ENCODE peak calls at places on chromosomes 4 and X, in eight cellular contexts. One of them, this sample, is unnamed.

GRCh38 chr4:26331380-26331945 is 10.6 kb downstream of the RBPJ start:
- DNase-seq in AG10803: no peak
- DNase-seq in amygdala: no peak
- DNase-seq in ovary: no peak
- DNase-seq in NCI-H1417 treated with DMSO at 0.1 percent for 48 hours: no peak
- DNase-seq in HuH-7: no peak
- DNase-seq in activated CD8-positive, alpha-beta T cell treated with anti-CD3 and anti-CD28 coated beads, Interleukin-2, amount 10 ng/mL, durations not matched to agents 7 days and 5 days: no peak
- DNase-seq in frontal cortex: no peak
- DNase-seq in this sample: no peak

GRCh38 chr4:24896977-24897376 is 15.9 kb downstream of the CCDC149 start:
- DNase-seq in AG10803: no peak
- DNase-seq in amygdala: no peak
- DNase-seq in ovary: no peak
- DNase-seq in NCI-H1417 treated with DMSO at 0.1 percent for 48 hours: no peak
- DNase-seq in HuH-7: no peak
- DNase-seq in activated CD8-positive, alpha-beta T cell treated with anti-CD3 and anti-CD28 coated beads, Interleukin-2, amount 10 ng/mL, durations not matched to agents 7 days and 5 days: no peak
- DNase-seq in frontal cortex: no peak
- DNase-seq in this sample: no peak

GRCh38 chrX:10769696-10770619 is 149.6 kb upstream of the MID1 start:
- DNase-seq in AG10803: peak; percentile 39
- DNase-seq in amygdala: no peak
- DNase-seq in ovary: peak; percentile 19
- DNase-seq in NCI-H1417 treated with DMSO at 0.1 percent for 48 hours: peak; percentile 60
- DNase-seq in HuH-7: no peak
- DNase-seq in activated CD8-positive, alpha-beta T cell treated with anti-CD3 and anti-CD28 coated beads, Interleukin-2, amount 10 ng/mL, durations not matched to agents 7 days and 5 days: no peak
- DNase-seq in frontal cortex: no peak
- DNase-seq in this sample: peak; percentile 78

GRCh38 chr4:159169903-159170302 is 67.0 kb downstream of the RAPGEF2 start:
- DNase-seq in AG10803: no peak
- DNase-seq in amygdala: no peak
- DNase-seq in ovary: no peak
- DNase-seq in NCI-H1417 treated with DMSO at 0.1 percent for 48 hours: no peak
- DNase-seq in HuH-7: no peak
- DNase-seq in activated CD8-positive, alpha-beta T cell treated with anti-CD3 and anti-CD28 coated beads, Interleukin-2, amount 10 ng/mL, durations not matched to agents 7 days and 5 days: no peak
- DNase-seq in frontal cortex: no peak
- DNase-seq in this sample: no peak

GRCh38 chr4:40214038-40214437 is 17.2 kb downstream of the RHOH start:
- DNase-seq in AG10803: no peak
- DNase-seq in amygdala: no peak
- DNase-seq in ovary: no peak
- DNase-seq in NCI-H1417 treated with DMSO at 0.1 percent for 48 hours: no peak
- DNase-seq in HuH-7: no peak
- DNase-seq in activated CD8-positive, alpha-beta T cell treated with anti-CD3 and anti-CD28 coated beads, Interleukin-2, amount 10 ng/mL, durations not matched to agents 7 days and 5 days: peak; percentile 56
- DNase-seq in frontal cortex: no peak
- DNase-seq in this sample: no peak

GRCh38 chr4:8850830-8851188 is 20.8 kb downstream of the HMX1 start:
- DNase-seq in AG10803: no peak
- DNase-seq in amygdala: no peak
- DNase-seq in ovary: no peak
- DNase-seq in NCI-H1417 treated with DMSO at 0.1 percent for 48 hours: no peak
- DNase-seq in HuH-7: no peak
- DNase-seq in activated CD8-positive, alpha-beta T cell treated with anti-CD3 and anti-CD28 coated beads, Interleukin-2, amount 10 ng/mL, durations not matched to agents 7 days and 5 days: no peak
- DNase-seq in frontal cortex: no peak
- DNase-seq in this sample: no peak

GRCh38 chrX:71181558-71181909 is 36.9 kb downstream of the NLGN3 start:
- DNase-seq in AG10803: no peak
- DNase-seq in amygdala: no peak
- DNase-seq in ovary: peak; percentile 28
- DNase-seq in NCI-H1417 treated with DMSO at 0.1 percent for 48 hours: no peak
- DNase-seq in HuH-7: no peak
- DNase-seq in activated CD8-positive, alpha-beta T cell treated with anti-CD3 and anti-CD28 coated beads, Interleukin-2, amount 10 ng/mL, durations not matched to agents 7 days and 5 days: peak; percentile 66
- DNase-seq in frontal cortex: no peak
- DNase-seq in this sample: no peak

GRCh38 chr4:43233321-43233720 is 340.8 kb downstream of the GRXCR1 start:
- DNase-seq in AG10803: no peak
- DNase-seq in amygdala: no peak
- DNase-seq in ovary: no peak
- DNase-seq in NCI-H1417 treated with DMSO at 0.1 percent for 48 hours: no peak
- DNase-seq in HuH-7: no peak
- DNase-seq in activated CD8-positive, alpha-beta T cell treated with anti-CD3 and anti-CD28 coated beads, Interleukin-2, amount 10 ng/mL, durations not matched to agents 7 days and 5 days: no peak
- DNase-seq in frontal cortex: no peak
- DNase-seq in this sample: no peak

GRCh38 chr4:120801171-120801758 is 121.3 kb downstream of the PRDM5 start:
- DNase-seq in AG10803: peak; percentile 70
- DNase-seq in amygdala: peak; percentile 9
- DNase-seq in ovary: no peak
- DNase-seq in NCI-H1417 treated with DMSO at 0.1 percent for 48 hours: no peak
- DNase-seq in HuH-7: no peak
- DNase-seq in activated CD8-positive, alpha-beta T cell treated with anti-CD3 and anti-CD28 coated beads, Interleukin-2, amount 10 ng/mL, durations not matched to agents 7 days and 5 days: no peak
- DNase-seq in frontal cortex: peak; percentile 7
- DNase-seq in this sample: no peak

GRCh38 chr4:188006285-188006848 is 10.8 kb downstream of the ZFP42 start:
- DNase-seq in AG10803: no peak
- DNase-seq in amygdala: no peak
- DNase-seq in ovary: no peak
- DNase-seq in NCI-H1417 treated with DMSO at 0.1 percent for 48 hours: no peak
- DNase-seq in HuH-7: no peak
- DNase-seq in activated CD8-positive, alpha-beta T cell treated with anti-CD3 and anti-CD28 coated beads, Interleukin-2, amount 10 ng/mL, durations not matched to agents 7 days and 5 days: no peak
- DNase-seq in frontal cortex: no peak
- DNase-seq in this sample: no peak

GRCh38 chr4:47686294-47686872 is 151.5 kb downstream of the CORIN start:
- DNase-seq in AG10803: peak; percentile 23
- DNase-seq in amygdala: no peak
- DNase-seq in ovary: no peak
- DNase-seq in NCI-H1417 treated with DMSO at 0.1 percent for 48 hours: no peak
- DNase-seq in HuH-7: peak; percentile 56
- DNase-seq in activated CD8-positive, alpha-beta T cell treated with anti-CD3 and anti-CD28 coated beads, Interleukin-2, amount 10 ng/mL, durations not matched to agents 7 days and 5 days: peak; percentile 77
- DNase-seq in frontal cortex: no peak
- DNase-seq in this sample: peak; percentile 14

GRCh38 chr4:123651127-123651526 is 254.5 kb downstream of the SPRY1 start:
- DNase-seq in AG10803: peak; percentile 66
- DNase-seq in amygdala: no peak
- DNase-seq in ovary: no peak
- DNase-seq in NCI-H1417 treated with DMSO at 0.1 percent for 48 hours: no peak
- DNase-seq in HuH-7: no peak
- DNase-seq in activated CD8-positive, alpha-beta T cell treated with anti-CD3 and anti-CD28 coated beads, Interleukin-2, amount 10 ng/mL, durations not matched to agents 7 days and 5 days: no peak
- DNase-seq in frontal cortex: no peak
- DNase-seq in this sample: no peak

This sample was measured in NCI-H1930.